ENCODE peak calls at places on chromosome 1, in six cellular contexts. R is cerebellar cortex; Q is kidney tubule cell; N is GM03348; D is effector memory CD4-positive, alpha-beta T cell; M is AG10803. X is an unnamed sample.

GRCh38 chr1:81950845-81951244 is 150.1 kb downstream of the ADGRL2 start:
- DNase-seq in D (no peak), M (peak), R (no peak), N (no peak), Q (no peak), X (no peak)

GRCh38 chr1:192518700-192519099 is 56.9 kb upstream of the RGS1 start:
- DNase-seq in R (no peak), N (no peak), Q (no peak), M (no peak), D (no peak), X (no peak)

GRCh38 chr1:25715888-25716287 is 84.1 kb upstream of the SELENON start:
- DNase-seq in R (no peak), D (no peak), N (no peak), M (no peak), Q (no peak), X (no peak)

GRCh38 chr1:233326995-233327937 is at the start of gene MAP3K21:
- DNase-seq in D (peak), Q (peak), N (peak), R (peak), M (no peak), X (peak)

GRCh38 chr1:119112791-119113190 is 27.7 kb downstream of the WARS2 start:
- DNase-seq in Q (peak), D (no peak), N (no peak), R (no peak), M (no peak), X (no peak)

GRCh38 chr1:54358503-54359168 is 47.6 kb downstream of the SSBP3 start:
- DNase-seq in D (no peak), Q (no peak), N (no peak), R (peak), M (no peak), X (no peak)

GRCh38 chr1:41471658-41472057 is 12.8 kb downstream of the EDN2 start:
- DNase-seq in N (no peak), Q (no peak), M (no peak), R (no peak), D (no peak), X (peak)

GRCh38 chr1:67013573-67013972 is 40.4 kb downstream of the SLC35D1 start:
- DNase-seq in M (peak), R (no peak), Q (peak), N (no peak), D (no peak), X (peak)

GRCh38 chr1:18643154-18644012 is 12.7 kb downstream of the PAX7 start:
- DNase-seq in D (no peak), N (peak), Q (no peak), R (no peak), M (no peak), X (peak)

GRCh38 chr1:170723518-170723917 is 59.6 kb downstream of the PRRX1 start:
- DNase-seq in Q (no peak), N (no peak), M (no peak), R (no peak), D (no peak), X (no peak)

GRCh38 chr1:110190282-110190929 is 19.7 kb upstream of the KCNC4 start:
- DNase-seq in M (no peak), R (peak), N (peak), Q (peak), D (no peak), X (peak)

GRCh38 chr1:201649776-201650607 is 111.1 kb downstream of the NAV1 start:
- DNase-seq in R (no peak), D (no peak), N (peak), M (peak), Q (peak), X (peak)

GRCh38 chr1:209800984-209801834 is 4.7 kb downstream of the IRF6 start:
- DNase-seq in R (peak), N (peak), D (no peak), Q (no peak), M (peak), X (no peak)

GRCh38 chr1:224589006-224589405 is 27.1 kb upstream of the CNIH3 start:
- DNase-seq in R (no peak), N (no peak), Q (peak), D (no peak), M (peak), X (peak)

GRCh38 chr1:42913426-42914091 is 45.1 kb downstream of the SLC2A1 start:
- DNase-seq in M (peak), Q (peak), D (peak), N (peak), R (peak), X (peak)

GRCh38 chr1:220787069-220787614 is 429 bp downstream of the MTARC1 start:
- DNase-seq in R (peak), D (no peak), M (no peak), Q (peak), N (peak), X (peak)

GRCh38 chr1:201324306-201324705 is 41.0 kb downstream of the PKP1 start:
- DNase-seq in Q (no peak), D (no peak), R (no peak), N (no peak), M (no peak), X (no peak)

GRCh38 chr1:211326528-211327340 is at the start of gene TRAF5:
- DNase-seq in D (peak), N (peak), Q (peak), R (no peak), M (peak), X (peak)

GRCh38 chr1:166980818-166981217 is 5.5 kb upstream of the ILDR2 start:
- DNase-seq in Q (peak), R (no peak), N (no peak), D (no peak), M (no peak), X (no peak)

GRCh38 chr1:173122958-173123852 is 72.5 kb upstream of the TNFSF18 start:
- DNase-seq in M (peak), R (no peak), Q (peak), N (peak), D (no peak), X (peak)

GRCh38 chr1:246537887-246538286 is 28.2 kb downstream of the TFB2M start:
- DNase-seq in M (no peak), N (no peak), Q (no peak), R (no peak), D (no peak), X (no peak)

GRCh38 chr1:11594625-11595024 is 59.6 kb downstream of the FBXO2 start:
- DNase-seq in N (no peak), D (no peak), Q (no peak), M (no peak), R (no peak), X (no peak)

GRCh38 chr1:90616395-90616794 is 100.7 kb downstream of the BARHL2 start:
- DNase-seq in N (no peak), Q (peak), D (no peak), M (no peak), R (peak), X (no peak)